ENCODE peak calls at places on chromosomes 3 and 15, in seven cellular contexts. R, W, X, I, O, C and Q are unnamed samples.

GRCh38 chr3:454986-455385 is 258.4 kb downstream of the CHL1 start:
- DNase-seq in X (no peak), W (no peak), I (no peak), O (no peak), R (no peak), C (no peak), Q (no peak)

GRCh38 chr15:94203321-94203720 is 28.0 kb upstream of the MCTP2 start:
- DNase-seq in I (no peak), X (no peak), C (no peak), R (no peak), W (no peak), O (no peak), Q (no peak)

GRCh38 chr3:120274739-120275167 is 10.3 kb downstream of the GPR156 start:
- DNase-seq in I (peak), X (no peak), R (peak), W (no peak), C (no peak), O (no peak), Q (no peak)

GRCh38 chr3:87332789-87333188 is 56.4 kb upstream of the POU1F1 start:
- DNase-seq in R (no peak), C (no peak), I (no peak), X (no peak), W (no peak), O (no peak), Q (no peak)

GRCh38 chr3:179036226-179036625 is 35.4 kb downstream of the ZMAT3 start:
- DNase-seq in I (no peak), C (no peak), O (no peak), X (no peak), W (no peak), R (no peak), Q (no peak)

GRCh38 chr3:184075901-184076300 is 21.0 kb upstream of the HTR3E start:
- DNase-seq in O (no peak), I (no peak), W (no peak), C (no peak), X (no peak), R (no peak), Q (no peak)

GRCh38 chr15:101209285-101209821 is 42.5 kb downstream of the CHSY1 start:
- DNase-seq in X (no peak), I (no peak), O (no peak), C (no peak), W (no peak), R (no peak), Q (no peak)

GRCh38 chr15:40906947-40907802 is 12.9 kb downstream of the VPS18 start:
- DNase-seq in X (no peak), I (peak), R (peak), C (peak), W (no peak), O (no peak), Q (no peak)

GRCh38 chr15:93859176-93859575 is 372.2 kb upstream of the MCTP2 start:
- DNase-seq in R (no peak), O (no peak), X (no peak), C (no peak), I (no peak), W (no peak), Q (no peak)

GRCh38 chr3:128335621-128336296 is 130.9 kb downstream of the DNAJB8 start:
- DNase-seq in I (peak), C (no peak), W (no peak), O (no peak), X (peak), R (no peak), Q (no peak)

GRCh38 chr3:71355862-71356261 is 227.7 kb downstream of the FOXP1 start:
- DNase-seq in O (no peak), X (no peak), C (no peak), I (no peak), R (no peak), W (no peak), Q (no peak)

GRCh38 chr3:64551697-64552096 is 136.1 kb downstream of the ADAMTS9 start:
- DNase-seq in O (no peak), X (no peak), I (no peak), W (no peak), C (no peak), R (no peak), Q (no peak)

GRCh38 chr3:187954486-187955075 is 199.4 kb upstream of the LPP start:
- DNase-seq in I (no peak), X (no peak), R (peak), W (no peak), C (no peak), O (no peak), Q (no peak)

GRCh38 chr15:57323806-57324589 is 52.3 kb upstream of the CGNL1 start:
- DNase-seq in I (no peak), O (no peak), W (peak), X (no peak), R (peak), C (peak), Q (no peak)

GRCh38 chr15:81924667-81925183 is 121.1 kb downstream of the MEX3B start:
- DNase-seq in O (no peak), X (no peak), R (no peak), I (no peak), C (no peak), W (no peak), Q (no peak)

GRCh38 chr3:42680806-42681205 is 4.5 kb upstream of the KLHL40 start:
- DNase-seq in X (peak), O (no peak), C (no peak), I (no peak), R (no peak), W (no peak), Q (no peak)

GRCh38 chr15:52069559-52069958 is 43.0 kb downstream of the BCL2L10 start:
- DNase-seq in X (no peak), O (no peak), W (no peak), R (no peak), I (peak), C (no peak), Q (no peak)

GRCh38 chr15:42608110-42608531 is 32.7 kb downstream of the STARD9 start:
- DNase-seq in R (no peak), O (no peak), C (no peak), X (no peak), I (no peak), W (no peak), Q (no peak)

GRCh38 chr3:181855825-181856224 is 144.1 kb downstream of the SOX2 start:
- DNase-seq in W (no peak), O (no peak), C (no peak), R (no peak), I (no peak), X (no peak), Q (no peak)

GRCh38 chr3:123297627-123297899 is 95.8 kb downstream of the SEC22A start:
- DNase-seq in I (no peak), W (no peak), R (no peak), X (no peak), O (no peak), C (no peak), Q (no peak)

DNA sequence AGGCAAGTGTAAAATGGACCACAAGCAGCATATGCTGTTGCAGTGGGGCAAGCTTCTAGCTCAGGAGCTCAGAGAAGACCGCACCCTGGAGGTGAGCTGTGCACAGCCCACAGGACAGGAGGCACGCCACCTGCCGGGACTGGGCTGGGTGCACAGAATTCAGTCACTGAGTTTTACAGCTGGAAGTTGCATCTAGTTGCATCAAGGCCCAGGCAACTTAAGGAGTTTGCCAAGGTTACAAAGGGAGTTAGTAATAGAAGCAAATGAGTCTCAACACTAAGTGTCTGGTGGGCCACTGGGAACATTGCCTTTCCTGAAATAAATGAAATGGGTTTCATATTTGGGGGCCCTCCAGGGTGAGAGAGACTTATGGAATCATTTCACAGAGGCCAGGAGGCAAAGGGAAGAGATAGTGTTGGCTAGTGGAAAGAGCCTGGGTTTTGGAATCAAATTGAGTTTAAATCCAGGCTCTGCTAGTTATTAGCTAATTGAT is 36.0 kb upstream of the TIMP4 start:
- DNase-seq in O (no peak), R (peak), W (peak), X (no peak), C (no peak), I (no peak), Q (no peak)
- TF ChIP-seq CTCF in O (no peak), R (peak), W (peak), X (no peak), C (no peak), I (no peak), Q (no peak)

GRCh38 chr3:196463478-196463756 is 31.2 kb upstream of the UBXN7 start:
- DNase-seq in W (no peak), R (no peak), I (no peak), X (no peak), C (no peak), O (no peak), Q (no peak)

GRCh38 chr3:196458063-196458462 is 25.8 kb upstream of the UBXN7 start:
- DNase-seq in O (no peak), R (no peak), C (no peak), X (no peak), I (no peak), W (no peak), Q (no peak)

GRCh38 chr3:196463804-196464203 is 31.6 kb upstream of the UBXN7 start:
- DNase-seq in R (no peak), I (no peak), W (no peak), O (no peak), C (no peak), X (no peak), Q (no peak)
- TF ChIP-seq CTCF in R (no peak), I (no peak), W (no peak), O (no peak), C (no peak), X (no peak), Q (no peak)

DNA sequence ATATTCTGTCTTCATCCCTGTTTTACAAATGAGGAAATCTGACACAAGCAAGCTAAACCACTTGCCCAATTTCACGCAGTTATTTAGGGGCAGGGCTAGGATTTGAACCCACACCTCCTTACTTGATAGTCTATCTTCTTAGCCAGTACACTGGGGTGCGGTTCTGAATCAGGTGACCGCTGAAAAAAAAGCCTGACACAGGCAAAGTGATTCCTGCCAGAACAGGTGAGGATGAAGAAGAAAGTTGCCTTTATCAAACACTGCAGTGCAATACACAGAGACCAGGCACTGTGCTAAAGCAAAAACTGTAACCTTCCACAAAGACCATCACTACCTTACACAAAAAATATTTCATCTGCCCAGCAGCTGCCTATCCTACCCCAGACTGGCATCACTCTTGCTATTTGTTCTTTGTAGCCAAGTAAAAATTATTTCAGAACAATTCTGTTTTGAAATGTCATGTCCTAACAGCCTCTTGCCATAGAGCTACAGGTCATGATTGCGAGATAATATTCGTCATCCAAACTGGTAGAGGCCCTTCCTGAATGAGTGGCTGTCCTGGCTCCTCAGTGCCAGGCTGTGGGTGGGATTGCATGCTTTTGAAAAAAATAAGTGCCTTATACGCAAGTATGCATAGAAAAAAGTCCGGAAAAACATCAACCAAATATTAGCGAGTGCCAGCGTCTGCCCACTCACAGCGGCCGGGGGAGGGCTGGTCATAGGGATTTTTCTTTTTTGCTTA is 142.3 kb upstream of the TPM1 start:
- DNase-seq in W (no peak), O (no peak), C (no peak), I (no peak), X (no peak), R (no peak), Q (no peak)
- TF ChIP-seq CTCF in W (no peak), O (no peak), C (no peak), I (no peak), X (no peak), R (no peak), Q (no peak)

GRCh38 chr3:52845157-52845556 is 10.3 kb upstream of the MUSTN1 start:
- DNase-seq in R (peak), I (peak), O (peak), X (peak), C (no peak), W (no peak), Q (no peak)

GRCh38 chr3:52846427-52846983 is 11.7 kb upstream of the MUSTN1 start:
- DNase-seq in W (no peak), X (no peak), R (no peak), O (no peak), C (no peak), I (no peak), Q (no peak)

GRCh38 chr3:52844290-52844985 is 9.6 kb upstream of the MUSTN1 start:
- DNase-seq in O (no peak), C (peak), I (no peak), R (no peak), W (no peak), X (peak), Q (no peak)

GRCh38 chr3:52847241-52847640 is 12.4 kb upstream of the MUSTN1 start:
- DNase-seq in R (no peak), I (no peak), X (no peak), C (no peak), O (no peak), W (no peak), Q (no peak)

DNA sequence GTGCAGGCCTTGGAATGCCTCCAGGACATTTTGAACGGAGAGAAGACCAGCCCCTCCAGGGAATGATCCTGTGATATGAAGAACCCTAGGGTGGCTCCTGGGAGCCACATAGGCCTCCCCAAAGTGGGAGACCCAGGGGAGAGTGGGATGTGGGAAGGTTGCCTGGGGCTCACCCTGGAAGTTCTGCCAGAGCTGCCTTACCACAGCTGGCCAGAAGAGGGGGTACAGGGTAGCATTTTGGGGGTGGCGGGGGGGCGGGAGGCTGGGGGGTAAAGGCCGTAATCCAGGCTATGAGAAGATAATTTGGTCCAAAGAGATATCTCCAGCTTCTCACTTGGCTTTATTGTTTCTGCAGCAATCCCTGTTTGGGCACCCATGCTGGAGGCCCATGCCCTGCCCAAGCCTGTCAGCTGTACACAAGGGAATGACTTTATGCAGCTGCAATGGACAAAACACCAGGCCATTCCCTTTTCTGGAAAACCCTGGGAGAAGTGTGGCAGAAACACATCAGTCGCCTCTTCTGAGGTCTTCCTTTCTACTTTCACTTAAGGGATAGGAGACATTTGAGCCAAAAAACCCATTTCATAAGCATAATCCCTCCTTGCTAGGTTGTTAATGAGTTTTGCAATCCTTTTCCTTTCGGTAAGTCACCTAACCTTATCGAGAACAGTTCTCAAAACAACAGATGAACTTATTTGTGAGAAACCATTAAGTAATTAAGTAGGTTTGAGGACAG is 11.0 kb upstream of the MUSTN1 start:
- DNase-seq in W (no peak), I (peak), O (no peak), R (no peak), X (no peak), C (no peak), Q (peak)
- TF ChIP-seq CTCF in W (peak), I (peak), O (peak), R (peak), X (peak), C (peak), Q (no peak)

DNA sequence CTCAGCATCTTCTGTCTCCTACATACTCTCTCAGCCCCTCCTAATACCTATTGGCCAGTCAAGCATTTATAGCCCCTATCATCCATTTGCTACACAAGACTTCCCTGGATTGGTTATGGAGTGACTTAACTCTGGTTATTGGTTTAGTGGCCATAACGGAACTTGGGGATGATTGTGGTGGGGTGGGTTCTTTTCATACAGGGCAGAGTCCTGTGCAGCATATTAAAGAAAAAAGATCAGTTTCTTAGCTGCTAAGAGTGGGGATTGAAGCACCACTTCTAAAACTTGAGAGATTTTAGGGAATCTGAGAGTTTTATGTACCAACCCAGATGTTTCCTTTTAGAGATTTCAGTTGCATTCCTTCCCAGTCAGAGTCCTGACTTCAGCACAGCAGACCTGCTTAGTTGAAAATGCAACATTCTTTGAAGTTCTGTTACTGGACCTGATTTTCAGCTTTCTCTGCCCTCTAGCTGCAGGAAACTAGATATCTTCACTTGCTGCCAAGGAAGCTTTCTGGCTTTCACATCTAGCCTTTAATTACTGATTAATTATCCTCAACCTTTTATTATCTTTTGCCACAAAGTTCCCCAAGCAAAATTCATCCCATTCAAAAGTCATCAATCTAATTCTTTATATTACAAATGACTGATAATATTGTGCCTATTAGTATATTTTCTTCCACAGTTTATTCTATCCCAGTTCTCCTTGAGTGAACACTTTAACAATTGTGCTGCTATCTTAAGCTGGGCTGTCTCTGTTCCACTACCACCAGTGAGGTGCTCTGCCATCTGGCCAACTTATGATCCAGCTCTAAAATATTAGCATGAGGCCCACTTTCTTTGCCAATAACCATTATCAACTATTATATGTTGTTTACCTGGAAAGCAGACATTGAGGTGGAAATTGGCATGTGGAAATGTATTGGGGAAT is 906.0 kb upstream of the ALCAM start:
- DNase-seq in C (no peak), W (no peak), R (peak), X (no peak), O (no peak), I (no peak), Q (no peak)
- TF ChIP-seq CTCF in C (no peak), W (peak), R (peak), X (peak), O (peak), I (peak), Q (peak)

DNA sequence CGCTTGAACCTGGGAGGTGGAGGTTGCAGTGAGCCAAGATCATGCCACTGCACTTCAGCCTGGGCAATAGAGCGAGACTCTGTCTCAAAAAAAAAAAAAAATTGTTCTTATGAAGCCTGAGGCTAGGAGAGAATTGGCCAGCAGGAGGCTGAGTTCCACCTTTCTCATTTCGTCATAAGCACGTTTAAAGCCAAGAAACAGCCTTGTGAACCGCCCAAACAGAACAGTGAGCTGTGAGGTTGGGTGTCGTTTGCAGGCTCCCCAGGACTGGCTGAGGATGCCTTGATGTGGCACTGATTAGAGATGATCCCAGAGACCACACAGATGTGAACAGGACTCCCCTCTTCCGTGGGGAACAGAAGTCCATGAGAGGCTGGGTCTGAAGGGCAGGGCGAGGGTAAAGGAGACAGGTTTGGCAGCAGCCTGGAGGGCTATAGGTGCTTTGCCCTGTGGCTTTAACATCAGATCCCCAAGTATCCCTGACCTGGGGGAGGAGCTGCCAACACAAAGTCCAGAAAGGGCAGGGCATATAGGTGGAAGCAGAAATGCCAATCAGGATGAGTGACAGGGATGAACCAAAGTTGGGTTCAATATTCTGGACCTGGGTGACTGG is 52.9 kb downstream of the CLEC3B start:
- DNase-seq in X (no peak), I (peak), W (no peak), C (no peak), R (peak), O (no peak), Q (no peak)
- TF ChIP-seq CTCF in X (no peak), I (peak), W (no peak), C (no peak), R (peak), O (no peak), Q (no peak)